ENCODE peak calls at places on chromosomes 5 and 9, in six cellular contexts. One of them, this sample, is unnamed.

GRCh38 chr9:87387351-87388055 is 110.2 kb upstream of the DAPK1 start:
- DNase-seq in SIG-M5: no peak
- DNase-seq in activated CD8-positive, alpha-beta T cell treated with anti-CD3 and anti-CD28 coated beads for 36 hours: no peak
- DNase-seq in stimulated activated CD4-positive, alpha-beta T cell treated with anti-CD3 and anti-CD28 coated beads, Interleukin-4, amount 100 ng/mL, for 1 hour: no peak
- DNase-seq in activated CD8-positive, alpha-beta memory T cell treated with anti-CD3 and anti-CD28 coated beads for 48 hours: no peak
- DNase-seq in amniotic stem cell: no peak
- DNase-seq in this sample: no peak

GRCh38 chr9:34546834-34547827 is 24.3 kb upstream of the ENHO start:
- DNase-seq in activated CD8-positive, alpha-beta memory T cell treated with anti-CD3 and anti-CD28 coated beads for 48 hours: no peak
- DNase-seq in stimulated activated CD4-positive, alpha-beta T cell treated with anti-CD3 and anti-CD28 coated beads, Interleukin-4, amount 100 ng/mL, for 1 hour: peak; percentile 59
- DNase-seq in activated CD8-positive, alpha-beta T cell treated with anti-CD3 and anti-CD28 coated beads for 36 hours: peak; percentile 89
- DNase-seq in amniotic stem cell: no peak
- DNase-seq in SIG-M5: no peak
- DNase-seq in this sample: peak; percentile 65

GRCh38 chr5:91182763-91183162 is 200.4 kb downstream of the ARRDC3 start:
- DNase-seq in SIG-M5: peak; percentile 74
- DNase-seq in activated CD8-positive, alpha-beta memory T cell treated with anti-CD3 and anti-CD28 coated beads for 48 hours: no peak
- DNase-seq in amniotic stem cell: no peak
- DNase-seq in stimulated activated CD4-positive, alpha-beta T cell treated with anti-CD3 and anti-CD28 coated beads, Interleukin-4, amount 100 ng/mL, for 1 hour: no peak
- DNase-seq in activated CD8-positive, alpha-beta T cell treated with anti-CD3 and anti-CD28 coated beads for 36 hours: no peak
- DNase-seq in this sample: peak; percentile 24

GRCh38 chr5:179293276-179293675 is 52.0 kb downstream of the ADAMTS2 start:
- DNase-seq in activated CD8-positive, alpha-beta memory T cell treated with anti-CD3 and anti-CD28 coated beads for 48 hours: no peak
- DNase-seq in amniotic stem cell: no peak
- DNase-seq in SIG-M5: no peak
- DNase-seq in activated CD8-positive, alpha-beta T cell treated with anti-CD3 and anti-CD28 coated beads for 36 hours: no peak
- DNase-seq in stimulated activated CD4-positive, alpha-beta T cell treated with anti-CD3 and anti-CD28 coated beads, Interleukin-4, amount 100 ng/mL, for 1 hour: no peak
- DNase-seq in this sample: no peak

GRCh38 chr9:37596504-37596903 is 4.1 kb upstream of the TOMM5 start:
- DNase-seq in activated CD8-positive, alpha-beta T cell treated with anti-CD3 and anti-CD28 coated beads for 36 hours: no peak
- DNase-seq in activated CD8-positive, alpha-beta memory T cell treated with anti-CD3 and anti-CD28 coated beads for 48 hours: no peak
- DNase-seq in amniotic stem cell: no peak
- DNase-seq in SIG-M5: no peak
- DNase-seq in stimulated activated CD4-positive, alpha-beta T cell treated with anti-CD3 and anti-CD28 coated beads, Interleukin-4, amount 100 ng/mL, for 1 hour: no peak
- DNase-seq in this sample: no peak

GRCh38 chr5:132261881-132262845 is 4.7 kb downstream of the PDLIM4 start:
- DNase-seq in amniotic stem cell: no peak
- DNase-seq in SIG-M5: no peak
- DNase-seq in stimulated activated CD4-positive, alpha-beta T cell treated with anti-CD3 and anti-CD28 coated beads, Interleukin-4, amount 100 ng/mL, for 1 hour: no peak
- DNase-seq in activated CD8-positive, alpha-beta memory T cell treated with anti-CD3 and anti-CD28 coated beads for 48 hours: no peak
- DNase-seq in activated CD8-positive, alpha-beta T cell treated with anti-CD3 and anti-CD28 coated beads for 36 hours: no peak
- DNase-seq in this sample: no peak

GRCh38 chr5:154449786-154450185 is 4.0 kb downstream of the SAP30L start:
- DNase-seq in SIG-M5: no peak
- DNase-seq in activated CD8-positive, alpha-beta memory T cell treated with anti-CD3 and anti-CD28 coated beads for 48 hours: no peak
- DNase-seq in stimulated activated CD4-positive, alpha-beta T cell treated with anti-CD3 and anti-CD28 coated beads, Interleukin-4, amount 100 ng/mL, for 1 hour: no peak
- DNase-seq in activated CD8-positive, alpha-beta T cell treated with anti-CD3 and anti-CD28 coated beads for 36 hours: no peak
- DNase-seq in amniotic stem cell: no peak
- DNase-seq in this sample: no peak

GRCh38 chr9:126614088-126614454 is 343 bp downstream of the LMX1B start:
- DNase-seq in activated CD8-positive, alpha-beta memory T cell treated with anti-CD3 and anti-CD28 coated beads for 48 hours: no peak
- DNase-seq in activated CD8-positive, alpha-beta T cell treated with anti-CD3 and anti-CD28 coated beads for 36 hours: no peak
- DNase-seq in amniotic stem cell: no peak
- DNase-seq in SIG-M5: no peak
- DNase-seq in stimulated activated CD4-positive, alpha-beta T cell treated with anti-CD3 and anti-CD28 coated beads, Interleukin-4, amount 100 ng/mL, for 1 hour: peak; percentile 29
- DNase-seq in this sample: no peak

GRCh38 chr5:98309785-98310566 is 463.5 kb upstream of the RGMB start:
- DNase-seq in SIG-M5: no peak
- DNase-seq in stimulated activated CD4-positive, alpha-beta T cell treated with anti-CD3 and anti-CD28 coated beads, Interleukin-4, amount 100 ng/mL, for 1 hour: no peak
- DNase-seq in activated CD8-positive, alpha-beta memory T cell treated with anti-CD3 and anti-CD28 coated beads for 48 hours: no peak
- DNase-seq in activated CD8-positive, alpha-beta T cell treated with anti-CD3 and anti-CD28 coated beads for 36 hours: peak; percentile 10
- DNase-seq in amniotic stem cell: peak; percentile 91
- DNase-seq in this sample: peak; percentile 6

GRCh38 chr9:120889606-120890396 is 12.8 kb upstream of the PHF19 start:
- DNase-seq in amniotic stem cell: no peak
- DNase-seq in activated CD8-positive, alpha-beta memory T cell treated with anti-CD3 and anti-CD28 coated beads for 48 hours: no peak
- DNase-seq in stimulated activated CD4-positive, alpha-beta T cell treated with anti-CD3 and anti-CD28 coated beads, Interleukin-4, amount 100 ng/mL, for 1 hour: no peak
- DNase-seq in activated CD8-positive, alpha-beta T cell treated with anti-CD3 and anti-CD28 coated beads for 36 hours: no peak
- DNase-seq in SIG-M5: no peak
- DNase-seq in this sample: no peak

GRCh38 chr5:116573617-116574431 is 799 bp downstream of the SEMA6A start:
- DNase-seq in amniotic stem cell: no peak
- DNase-seq in SIG-M5: no peak
- DNase-seq in stimulated activated CD4-positive, alpha-beta T cell treated with anti-CD3 and anti-CD28 coated beads, Interleukin-4, amount 100 ng/mL, for 1 hour: no peak
- DNase-seq in activated CD8-positive, alpha-beta memory T cell treated with anti-CD3 and anti-CD28 coated beads for 48 hours: no peak
- DNase-seq in activated CD8-positive, alpha-beta T cell treated with anti-CD3 and anti-CD28 coated beads for 36 hours: peak; percentile 12
- DNase-seq in this sample: peak; percentile 28

GRCh38 chr5:94467560-94468504 is 150.6 kb downstream of the KIAA0825 start:
- DNase-seq in amniotic stem cell: no peak
- DNase-seq in activated CD8-positive, alpha-beta memory T cell treated with anti-CD3 and anti-CD28 coated beads for 48 hours: no peak
- DNase-seq in activated CD8-positive, alpha-beta T cell treated with anti-CD3 and anti-CD28 coated beads for 36 hours: no peak
- DNase-seq in stimulated activated CD4-positive, alpha-beta T cell treated with anti-CD3 and anti-CD28 coated beads, Interleukin-4, amount 100 ng/mL, for 1 hour: no peak
- DNase-seq in SIG-M5: no peak
- DNase-seq in this sample: no peak

GRCh38 chr5:5218396-5218795 is 78.3 kb downstream of the ADAMTS16 start:
- DNase-seq in amniotic stem cell: no peak
- DNase-seq in activated CD8-positive, alpha-beta memory T cell treated with anti-CD3 and anti-CD28 coated beads for 48 hours: no peak
- DNase-seq in stimulated activated CD4-positive, alpha-beta T cell treated with anti-CD3 and anti-CD28 coated beads, Interleukin-4, amount 100 ng/mL, for 1 hour: no peak
- DNase-seq in SIG-M5: no peak
- DNase-seq in activated CD8-positive, alpha-beta T cell treated with anti-CD3 and anti-CD28 coated beads for 36 hours: no peak
- DNase-seq in this sample: no peak

GRCh38 chr5:55175781-55176175 is 2.8 kb upstream of the CDC20B start:
- DNase-seq in amniotic stem cell: no peak
- DNase-seq in activated CD8-positive, alpha-beta memory T cell treated with anti-CD3 and anti-CD28 coated beads for 48 hours: no peak
- DNase-seq in stimulated activated CD4-positive, alpha-beta T cell treated with anti-CD3 and anti-CD28 coated beads, Interleukin-4, amount 100 ng/mL, for 1 hour: no peak
- DNase-seq in SIG-M5: no peak
- DNase-seq in activated CD8-positive, alpha-beta T cell treated with anti-CD3 and anti-CD28 coated beads for 36 hours: no peak
- DNase-seq in this sample: no peak

GRCh38 chr5:135249658-135250057 is 149.4 kb downstream of the MACROH2A1 start:
- DNase-seq in activated CD8-positive, alpha-beta T cell treated with anti-CD3 and anti-CD28 coated beads for 36 hours: no peak
- DNase-seq in activated CD8-positive, alpha-beta memory T cell treated with anti-CD3 and anti-CD28 coated beads for 48 hours: no peak
- DNase-seq in amniotic stem cell: no peak
- DNase-seq in SIG-M5: no peak
- DNase-seq in stimulated activated CD4-positive, alpha-beta T cell treated with anti-CD3 and anti-CD28 coated beads, Interleukin-4, amount 100 ng/mL, for 1 hour: no peak
- DNase-seq in this sample: no peak

GRCh38 chr9:81980568-81980967 is 8.0 kb upstream of the SPATA31D1 start:
- DNase-seq in activated CD8-positive, alpha-beta T cell treated with anti-CD3 and anti-CD28 coated beads for 36 hours: no peak
- DNase-seq in activated CD8-positive, alpha-beta memory T cell treated with anti-CD3 and anti-CD28 coated beads for 48 hours: no peak
- DNase-seq in stimulated activated CD4-positive, alpha-beta T cell treated with anti-CD3 and anti-CD28 coated beads, Interleukin-4, amount 100 ng/mL, for 1 hour: no peak
- DNase-seq in SIG-M5: no peak
- DNase-seq in amniotic stem cell: no peak
- DNase-seq in this sample: no peak

GRCh38 chr5:67921004-67921601 is 294.5 kb upstream of the PIK3R1 start:
- DNase-seq in stimulated activated CD4-positive, alpha-beta T cell treated with anti-CD3 and anti-CD28 coated beads, Interleukin-4, amount 100 ng/mL, for 1 hour: no peak
- DNase-seq in SIG-M5: no peak
- DNase-seq in activated CD8-positive, alpha-beta memory T cell treated with anti-CD3 and anti-CD28 coated beads for 48 hours: no peak
- DNase-seq in activated CD8-positive, alpha-beta T cell treated with anti-CD3 and anti-CD28 coated beads for 36 hours: no peak
- DNase-seq in amniotic stem cell: no peak
- DNase-seq in this sample: no peak

GRCh38 chr9:71984388-71985069 is 73.1 kb downstream of the C9orf85 start:
- DNase-seq in stimulated activated CD4-positive, alpha-beta T cell treated with anti-CD3 and anti-CD28 coated beads, Interleukin-4, amount 100 ng/mL, for 1 hour: no peak
- DNase-seq in activated CD8-positive, alpha-beta memory T cell treated with anti-CD3 and anti-CD28 coated beads for 48 hours: no peak
- DNase-seq in SIG-M5: no peak
- DNase-seq in activated CD8-positive, alpha-beta T cell treated with anti-CD3 and anti-CD28 coated beads for 36 hours: no peak
- DNase-seq in amniotic stem cell: peak; percentile 28
- DNase-seq in this sample: no peak

GRCh38 chr9:34380511-34381315 is 4.0 kb upstream of the MYORG start:
- DNase-seq in stimulated activated CD4-positive, alpha-beta T cell treated with anti-CD3 and anti-CD28 coated beads, Interleukin-4, amount 100 ng/mL, for 1 hour: peak; percentile 76
- DNase-seq in SIG-M5: no peak
- DNase-seq in activated CD8-positive, alpha-beta memory T cell treated with anti-CD3 and anti-CD28 coated beads for 48 hours: peak; percentile 61
- DNase-seq in activated CD8-positive, alpha-beta T cell treated with anti-CD3 and anti-CD28 coated beads for 36 hours: peak; percentile 82
- DNase-seq in amniotic stem cell: peak; percentile 23
- DNase-seq in this sample: peak; percentile 83

GRCh38 chr5:8944005-8944404 is 601.9 kb downstream of the SEMA5A start:
- DNase-seq in activated CD8-positive, alpha-beta T cell treated with anti-CD3 and anti-CD28 coated beads for 36 hours: no peak
- DNase-seq in amniotic stem cell: no peak
- DNase-seq in stimulated activated CD4-positive, alpha-beta T cell treated with anti-CD3 and anti-CD28 coated beads, Interleukin-4, amount 100 ng/mL, for 1 hour: no peak
- DNase-seq in activated CD8-positive, alpha-beta memory T cell treated with anti-CD3 and anti-CD28 coated beads for 48 hours: no peak
- DNase-seq in SIG-M5: no peak
- DNase-seq in this sample: no peak

GRCh38 chr9:110427497-110428104 is 89.9 kb upstream of the TXNDC8 start:
- DNase-seq in SIG-M5: no peak
- DNase-seq in activated CD8-positive, alpha-beta memory T cell treated with anti-CD3 and anti-CD28 coated beads for 48 hours: no peak
- DNase-seq in activated CD8-positive, alpha-beta T cell treated with anti-CD3 and anti-CD28 coated beads for 36 hours: peak; percentile 57
- DNase-seq in amniotic stem cell: no peak
- DNase-seq in stimulated activated CD4-positive, alpha-beta T cell treated with anti-CD3 and anti-CD28 coated beads, Interleukin-4, amount 100 ng/mL, for 1 hour: peak; percentile 18
- DNase-seq in this sample: peak; percentile 46

GRCh38 chr9:114370251-114370984 is 17.4 kb downstream of the AKNA start:
- DNase-seq in SIG-M5: no peak
- DNase-seq in stimulated activated CD4-positive, alpha-beta T cell treated with anti-CD3 and anti-CD28 coated beads, Interleukin-4, amount 100 ng/mL, for 1 hour: no peak
- DNase-seq in amniotic stem cell: no peak
- DNase-seq in activated CD8-positive, alpha-beta T cell treated with anti-CD3 and anti-CD28 coated beads for 36 hours: no peak
- DNase-seq in activated CD8-positive, alpha-beta memory T cell treated with anti-CD3 and anti-CD28 coated beads for 48 hours: no peak
- DNase-seq in this sample: no peak

GRCh38 chr5:67366961-67367360 is 170.4 kb upstream of the CD180 start:
- DNase-seq in activated CD8-positive, alpha-beta memory T cell treated with anti-CD3 and anti-CD28 coated beads for 48 hours: no peak
- DNase-seq in amniotic stem cell: no peak
- DNase-seq in SIG-M5: no peak
- DNase-seq in activated CD8-positive, alpha-beta T cell treated with anti-CD3 and anti-CD28 coated beads for 36 hours: no peak
- DNase-seq in stimulated activated CD4-positive, alpha-beta T cell treated with anti-CD3 and anti-CD28 coated beads, Interleukin-4, amount 100 ng/mL, for 1 hour: no peak
- DNase-seq in this sample: no peak

GRCh38 chr5:161547573-161548471 is 1.3 kb upstream of the GABRB2 start:
- DNase-seq in SIG-M5: no peak
- DNase-seq in amniotic stem cell: no peak
- DNase-seq in activated CD8-positive, alpha-beta T cell treated with anti-CD3 and anti-CD28 coated beads for 36 hours: no peak
- DNase-seq in stimulated activated CD4-positive, alpha-beta T cell treated with anti-CD3 and anti-CD28 coated beads, Interleukin-4, amount 100 ng/mL, for 1 hour: no peak
- DNase-seq in activated CD8-positive, alpha-beta memory T cell treated with anti-CD3 and anti-CD28 coated beads for 48 hours: no peak
- DNase-seq in this sample: peak; percentile 17

GRCh38 chr9:126327016-126327749 is 554 bp downstream of the MVB12B start:
- DNase-seq in activated CD8-positive, alpha-beta memory T cell treated with anti-CD3 and anti-CD28 coated beads for 48 hours: peak; percentile 12
- DNase-seq in SIG-M5: no peak
- DNase-seq in stimulated activated CD4-positive, alpha-beta T cell treated with anti-CD3 and anti-CD28 coated beads, Interleukin-4, amount 100 ng/mL, for 1 hour: peak; percentile 31
- DNase-seq in activated CD8-positive, alpha-beta T cell treated with anti-CD3 and anti-CD28 coated beads for 36 hours: peak; percentile 34
- DNase-seq in amniotic stem cell: no peak
- DNase-seq in this sample: peak; percentile 35

GRCh38 chr9:126761274-126761673 is 43.6 kb upstream of the ZBTB43 start:
- DNase-seq in stimulated activated CD4-positive, alpha-beta T cell treated with anti-CD3 and anti-CD28 coated beads, Interleukin-4, amount 100 ng/mL, for 1 hour: no peak
- DNase-seq in activated CD8-positive, alpha-beta memory T cell treated with anti-CD3 and anti-CD28 coated beads for 48 hours: no peak
- DNase-seq in activated CD8-positive, alpha-beta T cell treated with anti-CD3 and anti-CD28 coated beads for 36 hours: no peak
- DNase-seq in SIG-M5: no peak
- DNase-seq in amniotic stem cell: no peak
- DNase-seq in this sample: no peak

GRCh38 chr5:107313098-107313497 is 357.6 kb downstream of the EFNA5 start:
- DNase-seq in SIG-M5: no peak
- DNase-seq in activated CD8-positive, alpha-beta T cell treated with anti-CD3 and anti-CD28 coated beads for 36 hours: no peak
- DNase-seq in amniotic stem cell: no peak
- DNase-seq in activated CD8-positive, alpha-beta memory T cell treated with anti-CD3 and anti-CD28 coated beads for 48 hours: no peak
- DNase-seq in stimulated activated CD4-positive, alpha-beta T cell treated with anti-CD3 and anti-CD28 coated beads, Interleukin-4, amount 100 ng/mL, for 1 hour: no peak
- DNase-seq in this sample: no peak

GRCh38 chr5:132414634-132415377 is 45.3 kb downstream of the SLC22A5 start:
- DNase-seq in SIG-M5: no peak
- DNase-seq in activated CD8-positive, alpha-beta memory T cell treated with anti-CD3 and anti-CD28 coated beads for 48 hours: no peak
- DNase-seq in amniotic stem cell: no peak
- DNase-seq in activated CD8-positive, alpha-beta T cell treated with anti-CD3 and anti-CD28 coated beads for 36 hours: no peak
- DNase-seq in stimulated activated CD4-positive, alpha-beta T cell treated with anti-CD3 and anti-CD28 coated beads, Interleukin-4, amount 100 ng/mL, for 1 hour: no peak
- DNase-seq in this sample: no peak

GRCh38 chr9:15182003-15182695 is 124.9 kb downstream of the TTC39B start:
- DNase-seq in activated CD8-positive, alpha-beta memory T cell treated with anti-CD3 and anti-CD28 coated beads for 48 hours: no peak
- DNase-seq in amniotic stem cell: no peak
- DNase-seq in stimulated activated CD4-positive, alpha-beta T cell treated with anti-CD3 and anti-CD28 coated beads, Interleukin-4, amount 100 ng/mL, for 1 hour: no peak
- DNase-seq in SIG-M5: no peak
- DNase-seq in activated CD8-positive, alpha-beta T cell treated with anti-CD3 and anti-CD28 coated beads for 36 hours: no peak
- DNase-seq in this sample: no peak